ENCODE peak calls at places on chromosomes 2 and 18, in seven cellular contexts. D is left ventricle myocardium inferior, Q is suprapubic skin, T is pancreas, O is stomach, A is fibroblast of lung, R is H1. U is an unnamed sample.

GRCh38 chr2:101442042-101442666 is 32.8 kb downstream of the RFX8 start:
- DNase-seq in D (no peak), A (peak), Q (no peak), R (no peak), O (no peak), T (no peak), U (no peak)

GRCh38 chr18:55095579-55095978 is 136.3 kb upstream of the CCDC68 start:
- DNase-seq in Q (no peak), T (no peak), R (no peak), O (no peak), D (no peak), A (no peak), U (no peak)

GRCh38 chr2:223993634-223994232 is 36.5 kb downstream of the MRPL44 start:
- DNase-seq in A (peak), R (no peak), T (peak), O (peak), D (peak), Q (no peak), U (no peak)

GRCh38 chr2:123157016-123157415 is 868.1 kb upstream of the CNTNAP5 start:
- DNase-seq in R (no peak), D (no peak), Q (no peak), A (no peak), T (no peak), O (no peak), U (no peak)

GRCh38 chr18:2627821-2628276 is 27.7 kb upstream of the SMCHD1 start:
- DNase-seq in O (no peak), D (no peak), T (no peak), A (peak), R (no peak), Q (no peak), U (no peak)

GRCh38 chr2:237210763-237211162 is 125.1 kb downstream of the COPS8 start:
- DNase-seq in O (peak), T (no peak), D (peak), A (no peak), Q (no peak), R (no peak), U (no peak)

GRCh38 chr2:7338961-7339360 is 421.7 kb downstream of the RNF144A start:
- DNase-seq in D (no peak), Q (no peak), T (no peak), A (no peak), O (no peak), R (no peak), U (no peak)

GRCh38 chr2:71545572-71546274 is 92.4 kb downstream of the DYSF start:
- DNase-seq in D (peak), Q (peak), O (no peak), R (peak), A (peak), T (no peak), U (peak)

GRCh38 chr2:19607400-19607799 is 249.0 kb upstream of the OSR1 start:
- DNase-seq in R (no peak), A (peak), Q (no peak), T (no peak), O (no peak), D (no peak), U (no peak)

GRCh38 chr18:46019956-46020355 is 52.1 kb downstream of the PSTPIP2 start:
- DNase-seq in Q (no peak), T (no peak), D (no peak), R (no peak), A (peak), O (no peak), U (no peak)

GRCh38 chr2:23445450-23445868 is 60.5 kb downstream of the KLHL29 start:
- DNase-seq in Q (no peak), O (no peak), T (no peak), D (no peak), A (peak), R (no peak), U (no peak)

GRCh38 chr2:230793573-230794359 is 71.0 kb upstream of the ITM2C start:
- DNase-seq in A (peak), O (peak), T (peak), Q (peak), D (peak), R (no peak), U (no peak)

GRCh38 chr2:119826370-119826961 is 66.7 kb downstream of the PTPN4 start:
- DNase-seq in D (no peak), T (no peak), A (no peak), R (no peak), O (no peak), Q (no peak), U (no peak)

GRCh38 chr2:237060518-237061312 is 25.0 kb upstream of the COPS8 start:
- DNase-seq in R (no peak), T (peak), Q (no peak), D (no peak), O (peak), A (peak), U (no peak)

GRCh38 chr2:88307817-88308216 is 137.7 kb downstream of the THNSL2 start:
- DNase-seq in R (peak), D (no peak), A (no peak), T (no peak), Q (no peak), O (no peak), U (no peak)

GRCh38 chr2:88303865-88304264 is 133.7 kb downstream of the THNSL2 start:
- DNase-seq in O (no peak), T (no peak), Q (no peak), D (no peak), A (no peak), R (no peak), U (no peak)
- H3K4me3 ChIP-seq in O (no peak), T (no peak), Q (no peak), D (no peak), A (no peak), R (no peak), U (no peak)

DNA sequence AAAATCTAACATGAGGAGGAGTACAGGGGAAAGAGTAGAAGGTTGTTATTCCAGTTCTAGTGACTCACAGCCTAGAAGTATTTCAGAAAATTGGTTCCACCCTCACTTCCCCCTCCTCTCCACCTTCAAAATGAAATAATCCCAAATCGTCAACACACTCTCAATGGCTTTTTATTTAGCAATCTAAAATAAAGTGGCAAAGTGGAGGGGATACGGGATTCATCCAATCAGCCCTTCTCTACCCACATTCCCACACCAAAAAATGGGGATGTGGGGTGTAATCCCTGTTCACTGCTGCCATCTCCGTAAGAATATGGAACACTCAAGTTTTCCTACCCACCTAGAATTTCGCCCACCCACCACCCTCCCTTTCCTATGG is 987 bp downstream of the NCKAP1 start:
- DNase-seq in Q (no peak), A (peak), D (no peak), T (no peak), O (no peak), R (no peak), U (no peak)
- H3K4me3 ChIP-seq in Q (peak), A (peak), D (peak), T (peak), O (peak), R (peak), U (peak)

GRCh38 chr18:77024476-77024875 is 108.1 kb downstream of the MBP start:
- DNase-seq in A (no peak), D (no peak), T (no peak), O (no peak), Q (no peak), R (no peak), U (no peak)
- H3K4me3 ChIP-seq in A (no peak), D (no peak), T (no peak), O (no peak), Q (no peak), R (no peak), U (no peak)

GRCh38 chr2:64359892-64360657 is 93.9 kb upstream of the LGALSL start:
- DNase-seq in T (peak), O (peak), Q (peak), R (no peak), A (peak), D (peak), U (peak)
- H3K4me3 ChIP-seq in T (no peak), O (no peak), Q (no peak), R (no peak), A (no peak), D (no peak), U (no peak)

GRCh38 chr2:217930783-217931563 is 71.8 kb downstream of the TNS1 start:
- DNase-seq in A (peak), O (no peak), T (no peak), Q (no peak), D (peak), R (no peak), U (no peak)
- H3K4me3 ChIP-seq in A (no peak), O (no peak), T (no peak), Q (peak), D (peak), R (no peak), U (no peak)

GRCh38 chr2:10721344-10722251 is at the start of gene ATP6V1C2:
- DNase-seq in T (peak), A (no peak), R (no peak), Q (no peak), O (peak), D (no peak), U (no peak)
- H3K4me3 ChIP-seq in T (peak), A (peak), R (peak), Q (peak), O (peak), D (peak), U (peak)

DNA sequence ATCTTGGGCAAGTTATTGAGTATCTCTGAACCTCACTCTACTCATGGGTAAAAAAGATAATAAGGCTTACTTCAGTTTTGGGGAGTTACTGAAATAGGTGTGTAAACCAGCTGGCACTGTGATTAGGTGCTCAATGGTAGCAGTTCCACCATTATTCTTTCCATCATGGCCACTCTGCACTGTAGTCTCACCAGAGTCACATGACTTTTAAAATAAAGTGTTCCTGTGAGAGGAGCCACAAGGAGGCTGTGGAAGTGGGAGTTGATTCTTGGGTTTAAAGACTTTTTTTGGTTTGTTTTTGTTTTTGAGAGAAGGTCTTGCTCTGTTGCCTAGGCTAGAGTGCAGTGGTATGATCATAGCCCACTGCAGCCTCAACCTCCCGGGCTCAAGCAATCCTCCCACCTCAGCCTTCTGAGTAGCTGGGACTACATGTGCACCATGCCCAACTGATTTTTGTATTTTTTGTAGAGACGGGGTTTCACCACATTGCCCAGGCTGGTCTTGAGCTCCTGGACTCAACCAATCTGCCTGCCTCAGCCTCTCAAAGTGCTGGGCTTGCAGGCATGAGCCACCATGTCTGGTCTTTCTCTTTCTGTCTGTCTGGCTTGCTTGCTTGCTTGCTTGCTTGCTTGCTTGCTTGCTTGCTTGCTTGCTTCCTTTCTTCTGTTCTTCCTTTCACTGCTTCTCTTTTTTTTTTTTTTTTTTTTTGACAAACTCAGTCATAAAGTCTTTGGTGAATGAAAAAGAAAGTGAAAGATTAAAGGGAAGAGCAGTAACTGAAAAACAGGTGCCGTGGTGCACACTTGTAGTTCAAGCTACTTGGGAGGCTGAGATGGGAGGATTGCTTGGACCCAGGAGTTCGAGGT is 21.2 kb upstream of the ACVR1 start:
- DNase-seq in T (no peak), D (no peak), Q (no peak), R (no peak), A (no peak), O (no peak), U (no peak)
- H3K4me3 ChIP-seq in T (no peak), D (no peak), Q (no peak), R (no peak), A (no peak), O (no peak), U (no peak)

GRCh38 chr2:105887246-105887645 is 142.5 kb downstream of the NCK2 start:
- DNase-seq in R (no peak), D (no peak), Q (no peak), O (no peak), A (peak), T (no peak), U (no peak)

GRCh38 chr2:105886680-105887079 is 142.0 kb downstream of the NCK2 start:
- DNase-seq in T (no peak), A (no peak), D (no peak), Q (no peak), O (no peak), R (no peak), U (no peak)

GRCh38 chr2:105888625-105889024 is 143.9 kb downstream of the NCK2 start:
- DNase-seq in R (no peak), Q (no peak), D (no peak), A (no peak), O (no peak), T (no peak), U (no peak)

GRCh38 chr2:105890856-105891255 is 146.1 kb downstream of the NCK2 start:
- DNase-seq in A (no peak), T (no peak), D (no peak), O (no peak), Q (no peak), R (no peak), U (no peak)

GRCh38 chr2:105889046-105889445 is 144.3 kb downstream of the NCK2 start:
- DNase-seq in T (no peak), Q (no peak), A (no peak), O (no peak), R (no peak), D (no peak), U (no peak)
- H3K4me3 ChIP-seq in T (no peak), Q (no peak), A (no peak), O (no peak), R (no peak), D (no peak), U (no peak)

GRCh38 chr18:41756141-41756540 is 198.9 kb upstream of the PIK3C3 start:
- DNase-seq in R (no peak), D (no peak), T (no peak), O (no peak), Q (no peak), A (peak), U (no peak)

GRCh38 chr18:41753826-41754225 is 201.2 kb upstream of the PIK3C3 start:
- DNase-seq in A (peak), Q (no peak), O (no peak), T (no peak), D (no peak), R (no peak), U (no peak)

GRCh38 chr18:41751652-41752051 is 203.4 kb upstream of the PIK3C3 start:
- DNase-seq in A (no peak), Q (no peak), T (no peak), R (no peak), O (no peak), D (no peak), U (no peak)

GRCh38 chr18:41752826-41753225 is 202.2 kb upstream of the PIK3C3 start:
- DNase-seq in A (no peak), O (no peak), T (no peak), Q (no peak), R (no peak), D (no peak), U (no peak)

GRCh38 chr18:41754332-41754731 is 200.7 kb upstream of the PIK3C3 start:
- DNase-seq in T (no peak), R (no peak), O (no peak), A (no peak), D (no peak), Q (no peak), U (no peak)
- H3K4me3 ChIP-seq in T (no peak), R (no peak), O (no peak), A (no peak), D (no peak), Q (no peak), U (no peak)